ENCODE peak calls at places on chromosomes 13 and 19, in four cellular contexts. F is activated T-cell treated with anti-CD3 and anti-CD28 coated beads, Interleukin-2, amount 50 U/mL, for 24 hours; R is BE2C; C is caudate nucleus. U is an unnamed sample.

GRCh38 chr19:6826281-6826920 is 53.9 kb downstream of the VAV1 start:
- DNase-seq in C (no peak), R (no peak), F (no peak), U (no peak)

GRCh38 chr13:26051231-26052135 is at the start of gene SHISA2:
- DNase-seq in C (peak), F (peak), R (peak), U (no peak)

GRCh38 chr19:1618157-1619093 is 13.2 kb upstream of the UQCR11 start:
- DNase-seq in F (no peak), C (no peak), R (peak), U (peak)

GRCh38 chr19:54415901-54416621 is 797 bp downstream of the TTYH1 start:
- DNase-seq in R (no peak), C (no peak), F (no peak), U (no peak)

GRCh38 chr19:50230379-50231351 is 27.2 kb downstream of the MYH14 start:
- DNase-seq in C (no peak), R (no peak), F (no peak), U (no peak)

GRCh38 chr13:113553541-113554332 is 30.8 kb upstream of the TFDP1 start:
- DNase-seq in C (no peak), F (no peak), R (no peak), U (no peak)

GRCh38 chr19:525029-525428 is 6.5 kb upstream of the CDC34 start:
- DNase-seq in R (peak), C (no peak), F (no peak), U (no peak)

GRCh38 chr19:33621811-33622504 is at the start of gene CHST8:
- DNase-seq in F (no peak), C (no peak), R (peak), U (no peak)

GRCh38 chr13:33230178-33230881 is 55.2 kb downstream of the STARD13 start:
- DNase-seq in F (no peak), R (no peak), C (no peak), U (no peak)

GRCh38 chr13:106182404-106182803 is 353.1 kb downstream of the EFNB2 start:
- DNase-seq in C (no peak), F (no peak), R (no peak), U (no peak)